ENCODE peak calls at places on chromosomes 4 and X, in seven cellular contexts. N is breast epithelium, H is SK-N-SH, T is suprapubic skin, X is HCT116, F is GM12878, Y is endothelial cell of umbilical vein. G is an unnamed sample. For H3K36me3, the result is how much of the 10 kb centered on the place peaks cover.

GRCh38 chrX:64313624-64314023 is 81.6 kb downstream of the MTMR8 start:
- DNase-seq in N (no peak), F (no peak), Y (no peak), H (no peak), T (no peak), X (no peak), G (no peak)

GRCh38 chr4:158722291-158722916 is 792 bp downstream of the PPID start:
- DNase-seq in F (peak), X (no peak), H (peak), N (no peak), Y (peak), T (no peak), G (no peak)

GRCh38 chr4:20832821-20833220 is 132.6 kb downstream of the PACRGL start:
- DNase-seq in F (no peak), N (no peak), H (no peak), T (no peak), X (no peak), Y (peak), G (no peak)

GRCh38 chr4:136412708-136413107 is 1119.6 kb downstream of the PCDH18 start:
- DNase-seq in X (no peak), T (no peak), H (no peak), N (no peak), F (no peak), Y (peak), G (no peak)

GRCh38 chr4:119523399-119523798 is 105.2 kb downstream of the PDE5A start:
- DNase-seq in T (no peak), X (no peak), H (no peak), F (no peak), N (no peak), Y (peak), G (no peak)

GRCh38 chr4:147326581-147326980 is 154.3 kb upstream of the EDNRA start:
- DNase-seq in Y (peak), T (no peak), H (no peak), F (no peak), N (no peak), X (no peak), G (no peak)

GRCh38 chrX:39438603-39439602 is 637.6 kb downstream of the MID1IP1 start:
- DNase-seq in T (no peak), H (no peak), X (no peak), N (no peak), Y (no peak), F (no peak), G (no peak)

GRCh38 chr4:161291222-161291621 is 872.6 kb downstream of the FSTL5 start:
- DNase-seq in F (no peak), N (no peak), H (no peak), Y (no peak), X (no peak), T (no peak), G (no peak)

GRCh38 chr4:138875886-138876608 is 139.5 kb upstream of the NOCT start:
- DNase-seq in Y (peak), H (no peak), X (peak), N (no peak), F (no peak), T (no peak), G (no peak)

GRCh38 chr4:106287353-106287969 is 28.5 kb downstream of the TBCK start:
- DNase-seq in X (no peak), N (no peak), F (no peak), T (no peak), Y (peak), H (no peak), G (no peak)

GRCh38 chr4:41363384-41363981 is 106.8 kb downstream of the UCHL1 start:
- DNase-seq in T (no peak), F (no peak), X (no peak), Y (peak), H (no peak), N (no peak), G (peak)

GRCh38 chrX:114580336-114580735 is 3.5 kb upstream of the HTR2C start:
- DNase-seq in Y (no peak), N (no peak), X (no peak), F (no peak), H (peak), T (no peak), G (no peak)

GRCh38 chr4:1520145-1520661 is 114.0 kb upstream of the NKX1-1 start:
- DNase-seq in H (no peak), F (no peak), T (no peak), N (no peak), Y (no peak), X (no peak), G (no peak)

GRCh38 chr4:83629945-83630684 is 94.2 kb downstream of the GPAT3 start:
- DNase-seq in T (no peak), Y (peak), N (no peak), F (no peak), H (no peak), X (no peak), G (no peak)

GRCh38 chrX:150690126-150690525 is 3.1 kb upstream of the MTMR1 start:
- DNase-seq in N (no peak), X (peak), F (no peak), T (no peak), Y (no peak), H (no peak), G (no peak)

DNA sequence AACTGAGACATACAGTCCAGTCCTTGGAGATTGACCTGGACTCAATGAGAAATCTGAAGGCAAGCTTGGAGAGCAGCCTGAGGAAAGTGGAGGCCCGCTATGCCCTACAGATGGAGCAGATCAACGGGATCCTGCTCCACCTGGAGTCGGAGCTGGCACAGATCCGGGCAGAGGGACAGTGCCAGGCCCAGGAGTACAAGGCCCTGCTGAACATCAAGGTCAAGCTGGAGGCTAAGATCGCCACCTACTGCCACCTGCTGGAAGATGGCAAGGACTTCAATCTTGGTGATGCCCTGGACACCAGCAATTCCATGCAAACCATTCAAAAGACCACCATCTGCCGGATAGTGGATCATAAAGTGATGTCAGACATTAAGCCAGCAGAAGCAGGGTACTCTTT is 20.4 kb upstream of the FRMPD3 start:
- DNase-seq in F (no peak), Y (no peak), N (no peak), X (no peak), T (no peak), H (no peak), G (no peak)
- TF ChIP-seq CTCF in F (peak), Y (no peak), N (no peak), X (peak), T (no peak), H (peak), G (no peak)

GRCh38 chr4:108172780-108173598 is 4.3 kb upstream of the LEF1 start:
- DNase-seq in N (no peak), F (no peak), T (no peak), X (no peak), H (peak), Y (peak), G (peak)
- TF ChIP-seq POLR2AphosphoS5 in N (peak), F (no peak), T (no peak), X (no peak), H (no peak), Y (no peak), G (peak)

DNA sequence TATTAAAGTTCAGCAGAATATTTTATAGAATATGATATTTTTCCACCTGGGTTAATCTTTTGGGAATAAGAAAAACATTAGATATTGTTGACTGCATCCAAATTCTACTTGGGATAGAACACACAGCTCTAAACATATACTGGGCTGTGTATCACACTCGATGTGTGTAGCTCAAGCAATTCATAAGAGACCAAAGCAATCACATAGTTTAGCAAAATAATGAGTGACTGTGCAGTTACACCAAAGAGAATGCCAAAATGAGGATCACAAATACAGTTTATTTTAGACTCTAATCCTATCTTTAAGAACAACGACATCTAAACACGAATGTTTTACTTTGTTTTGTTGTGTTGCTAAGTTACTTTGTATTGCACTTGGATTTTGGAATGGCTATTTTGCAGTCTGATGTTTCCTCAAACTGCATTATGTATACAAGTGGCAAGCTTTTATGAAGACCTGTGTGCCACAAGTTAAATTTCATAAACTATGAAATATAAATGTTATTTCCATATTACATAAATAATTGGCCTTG is 101.1 kb downstream of the CBR4 start:
- DNase-seq in X (no peak), T (no peak), Y (no peak), N (no peak), H (no peak), F (no peak), G (no peak)
- H3K36me3 ChIP-seq in X (under half), T (half or more), Y (under half), N (under half), H (half or more), F (under half), G (under half)

DNA sequence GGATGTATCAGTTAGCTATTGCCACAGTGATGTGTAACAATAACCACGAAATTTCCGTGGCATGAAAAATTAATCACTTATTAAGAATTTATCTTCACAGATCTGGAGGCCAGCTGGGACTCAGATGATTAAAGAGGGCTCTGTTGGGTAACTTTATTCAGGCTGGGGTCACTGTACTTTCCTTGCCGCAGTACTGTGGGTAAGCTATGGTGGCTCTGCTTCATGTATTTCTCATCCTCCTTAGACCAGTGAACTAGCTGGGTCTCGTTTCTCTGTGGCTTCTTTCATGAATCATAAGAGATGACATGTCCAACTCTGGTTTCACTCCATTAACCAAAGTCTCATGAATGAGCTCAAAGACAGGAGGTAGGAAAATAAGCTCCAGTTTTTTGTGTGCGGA is 13.5 kb downstream of the TEX13B start:
- DNase-seq in X (no peak), Y (no peak), N (no peak), H (no peak), T (no peak), F (no peak), G (no peak)
- TF ChIP-seq CTCF in X (no peak), Y (no peak), N (no peak), H (no peak), T (no peak), F (no peak), G (no peak)

DNA sequence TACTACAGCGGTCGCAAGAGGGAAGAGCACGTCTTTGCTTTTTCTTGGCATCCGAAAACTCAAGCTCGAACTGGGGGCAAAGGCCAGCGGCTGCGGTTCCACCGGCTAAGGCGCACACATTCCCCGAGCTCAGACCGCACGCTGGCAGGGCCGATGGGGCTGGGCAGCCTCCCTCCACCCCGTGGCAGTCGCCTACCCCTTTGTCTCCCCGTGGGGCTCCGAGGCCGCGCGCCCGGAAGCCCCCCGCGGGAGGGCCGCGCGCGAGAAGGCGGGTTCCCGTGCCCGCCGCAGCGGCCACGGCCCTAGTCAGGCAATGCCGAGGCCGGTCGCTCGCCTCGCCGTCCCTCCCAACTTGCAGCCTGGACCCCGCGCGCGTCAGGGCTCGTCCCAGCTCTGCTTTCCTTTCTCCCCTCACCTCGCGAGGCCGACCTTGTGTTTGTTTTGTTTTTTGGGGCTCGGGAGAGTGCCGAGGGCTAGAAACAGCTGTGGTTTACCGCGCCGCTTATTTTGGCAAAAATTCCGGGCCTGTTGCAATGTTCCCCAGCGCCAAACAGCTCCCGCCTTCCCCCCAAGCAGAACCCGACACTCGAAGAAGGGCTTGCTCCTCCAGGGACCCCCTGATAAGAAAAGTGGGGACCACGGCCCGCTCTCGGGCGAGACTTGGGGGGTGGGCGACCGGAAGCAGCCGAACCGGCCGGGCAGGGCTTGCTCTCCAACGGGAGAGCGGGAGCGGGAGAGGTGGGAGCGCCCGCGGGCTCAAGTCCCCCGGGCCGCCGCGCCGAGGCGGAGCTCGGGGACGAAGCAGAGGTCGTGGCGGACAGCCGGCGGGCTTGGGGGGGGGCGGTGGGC is 553 bp upstream of the N4BP2 start:
- DNase-seq in N (peak), X (no peak), T (peak), F (no peak), H (peak), Y (peak), G (peak)
- TF ChIP-seq POLR2AphosphoS5 in N (peak), X (peak), T (no peak), F (peak), H (peak), Y (peak), G (no peak)

DNA sequence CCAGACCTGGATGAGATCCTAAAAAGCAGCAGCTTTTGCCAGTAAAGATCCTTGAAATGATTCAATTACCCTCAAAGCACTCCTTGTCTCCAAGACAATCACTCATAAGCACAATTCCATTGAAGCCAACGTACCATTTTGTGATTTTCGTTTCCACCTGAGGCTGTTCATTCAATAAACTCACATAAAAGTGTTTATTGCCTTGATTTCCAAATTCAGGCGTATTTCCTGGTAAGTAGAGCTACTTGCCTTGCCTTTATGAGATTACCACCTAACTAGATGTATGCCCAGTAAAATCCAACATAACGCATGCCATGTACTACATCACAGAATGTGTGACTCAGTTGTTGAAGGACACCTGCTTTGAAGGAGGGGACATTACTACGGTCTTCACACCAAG is 5.3 kb downstream of the F11 start:
- DNase-seq in N (no peak), F (no peak), Y (no peak), X (no peak), H (no peak), T (no peak), G (no peak)
- H3K36me3 ChIP-seq in N (under half), F (under half), Y (under half), X (under half), H (under half), T (under half), G (under half)

GRCh38 chr4:153142700-153143438 is 61.4 kb upstream of the TRIM2 start:
- DNase-seq in H (peak), N (peak), F (no peak), T (peak), X (peak), Y (peak), G (peak)
- TF ChIP-seq CTCF in H (peak), N (peak), F (peak), T (peak), X (peak), Y (peak), G (peak)